ENCODE peak calls at places on chromosomes 4 and X, in five cellular contexts. W is stimulated activated CD4-positive, alpha-beta T cell treated with anti-CD3 and anti-CD28 coated beads, TNF-alpha, amount 100 ng/mL, for 1 hour; G is lower lobe of right lung; Y is NCI-H1436; U is NCI-H1092 treated with DMSO at 0.1 percent for 48 hours. D is an unnamed sample.

GRCh38 chrX:4851534-4851933 is 1138.1 kb upstream of the PRKX start:
- DNase-seq in Y (no peak), U (no peak), G (no peak), W (no peak), D (no peak)

GRCh38 chr4:133270021-133270570 is 121.0 kb downstream of the PCDH10 start:
- DNase-seq in W (no peak), G (no peak), Y (no peak), U (no peak), D (no peak)

GRCh38 chrX:131923614-131924250 is 99.4 kb upstream of the STK26 start:
- DNase-seq in U (no peak), W (no peak), G (no peak), Y (no peak), D (no peak)

GRCh38 chrX:85611926-85612325 is 232.5 kb upstream of the POF1B start:
- DNase-seq in Y (peak; percentile 20), U (peak; percentile 13), W (no peak), G (no peak), D (no peak)

GRCh38 chrX:2712890-2713860 is 22.1 kb downstream of the CD99 start:
- DNase-seq in W (no peak), G (no peak), Y (no peak), U (no peak), D (no peak)

GRCh38 chr4:17502764-17503163 is 9.1 kb downstream of the QDPR start:
- DNase-seq in G (no peak), W (no peak), Y (no peak), U (no peak), D (no peak)

GRCh38 chr4:149884046-149884445 is 68.4 kb upstream of the IQCM start:
- DNase-seq in Y (no peak), W (no peak), G (no peak), U (no peak), D (no peak)

GRCh38 chr4:85672116-85672515 is 197.2 kb downstream of the ARHGAP24 start:
- DNase-seq in Y (no peak), U (no peak), W (no peak), G (no peak), D (no peak)

GRCh38 chrX:40150503-40150902 is 52.7 kb upstream of the BCOR start:
- DNase-seq in Y (no peak), W (no peak), G (no peak), U (no peak), D (no peak)

GRCh38 chrX:31629195-31629594 is 557.4 kb upstream of the FTHL17 start:
- DNase-seq in G (no peak), W (no peak), Y (no peak), U (no peak), D (no peak)

GRCh38 chr4:89572224-89572858 is 264.6 kb downstream of the SNCA start:
- DNase-seq in U (peak; percentile 86), W (no peak), Y (peak; percentile 88), G (no peak), D (no peak)

GRCh38 chrX:151771726-151772125 is 37.2 kb downstream of the CNGA2 start:
- DNase-seq in Y (no peak), W (no peak), G (no peak), U (no peak), D (no peak)

GRCh38 chrX:135463937-135464336 is 42.2 kb downstream of the SMIM10L2A start:
- DNase-seq in W (no peak), Y (no peak), U (no peak), G (no peak), D (no peak)

GRCh38 chr4:168449740-168450442 is 30.4 kb downstream of the DDX60L start:
- DNase-seq in W (no peak), G (no peak), Y (no peak), U (no peak), D (peak; percentile 91)

GRCh38 chr4:45155081-45155777 is 428.9 kb upstream of the GNPDA2 start:
- DNase-seq in W (no peak), G (no peak), Y (no peak), U (no peak), D (no peak)

GRCh38 chrX:131874300-131874699 is 148.8 kb upstream of the STK26 start:
- DNase-seq in W (no peak), G (no peak), Y (no peak), U (no peak), D (no peak)

GRCh38 chr4:17111436-17111835 is 213.0 kb upstream of the LDB2 start:
- DNase-seq in Y (no peak), G (no peak), W (no peak), U (no peak), D (no peak)

GRCh38 chr4:141416677-141417363 is 196.1 kb downstream of the ZNF330 start:
- DNase-seq in W (no peak), Y (no peak), U (no peak), G (no peak), D (no peak)

GRCh38 chrX:40471965-40472648 is 108.7 kb upstream of the ATP6AP2 start:
- DNase-seq in U (peak; percentile 27), Y (peak; percentile 23), G (peak; percentile 37), W (no peak), D (no peak)

GRCh38 chr4:185524888-185525863 is 10.1 kb downstream of the PDLIM3 start:
- DNase-seq in W (no peak), Y (no peak), G (no peak), U (no peak), D (no peak)

GRCh38 chr4:47462799-47463234 is 685 bp downstream of the COMMD8 start:
- DNase-seq in W (no peak), Y (no peak), U (no peak), G (no peak), D (no peak)

GRCh38 chr4:57148177-57148576 is 38.0 kb upstream of the IGFBP7 start:
- DNase-seq in U (no peak), G (no peak), W (no peak), Y (no peak), D (no peak)

GRCh38 chrX:10071451-10072163 is 85.2 kb upstream of the CLCN4 start:
- DNase-seq in W (no peak), Y (no peak), G (no peak), U (peak; percentile 86), D (no peak)

GRCh38 chr4:150176559-150176958 is 98.3 kb downstream of the DCLK2 start:
- DNase-seq in G (no peak), Y (no peak), U (no peak), W (no peak), D (no peak)

GRCh38 chrX:118325453-118325852 is 20.5 kb upstream of the WDR44 start:
- DNase-seq in G (no peak), Y (no peak), U (no peak), W (no peak), D (no peak)

GRCh38 chr4:48902266-48902665 is 4.3 kb downstream of the OCIAD2 start:
- DNase-seq in W (no peak), U (no peak), Y (no peak), G (no peak), D (no peak)

GRCh38 chrX:11438767-11439166 is 145.6 kb downstream of the AMELX start:
- DNase-seq in G (no peak), U (no peak), Y (no peak), W (no peak), D (no peak)

GRCh38 chr4:56655627-56656345 is 25.3 kb downstream of the HOPX start:
- DNase-seq in G (no peak), Y (no peak), U (no peak), W (no peak), D (no peak)

GRCh38 chr4:98930311-98930865 is 1.5 kb upstream of the EIF4E start:
- DNase-seq in Y (no peak), W (no peak), G (no peak), U (no peak), D (no peak)

GRCh38 chr4:128858875-128859696 is 49.6 kb downstream of the JADE1 start:
- DNase-seq in Y (no peak), G (no peak), W (no peak), U (no peak), D (no peak)

GRCh38 chr4:78776031-78776728 is at the start of gene BMP2K:
- DNase-seq in U (peak; percentile 83), Y (peak; percentile 76), G (peak; percentile 85), W (peak; percentile 62), D (peak; percentile 63)

GRCh38 chrX:72539822-72540221 is 32.8 kb downstream of the HDAC8 start:
- DNase-seq in G (no peak), Y (no peak), W (no peak), U (no peak), D (no peak)

GRCh38 chrX:144840616-144841015 is 406.7 kb upstream of the SPANXN1 start:
- DNase-seq in Y (no peak), G (no peak), W (no peak), U (no peak), D (no peak)